ENCODE peak calls at places on chromosomes 7 and 10, in six cellular contexts. One of them, this sample, is unnamed.

GRCh38 chr10:131843089-131843595 is 57.7 kb upstream of the PPP2R2D start:
- DNase-seq in AG20443: no peak
- DNase-seq in NB4: no peak
- DNase-seq in AG08396: no peak
- DNase-seq in astrocyte of the cerebellum: no peak
- DNase-seq in activated CD8-positive, alpha-beta memory T cell treated with anti-CD3 and anti-CD28 coated beads for 24 hours: no peak
- DNase-seq in this sample: peak

GRCh38 chr10:132329565-132330485 is 2.2 kb upstream of the LRRC27 start:
- DNase-seq in activated CD8-positive, alpha-beta memory T cell treated with anti-CD3 and anti-CD28 coated beads for 24 hours: no peak
- DNase-seq in NB4: peak
- DNase-seq in astrocyte of the cerebellum: peak
- DNase-seq in AG20443: peak
- DNase-seq in AG08396: no peak
- DNase-seq in this sample: no peak

GRCh38 chr10:71035511-71036278 is 147.3 kb upstream of the PCBD1 start:
- DNase-seq in AG08396: no peak
- DNase-seq in AG20443: no peak
- DNase-seq in activated CD8-positive, alpha-beta memory T cell treated with anti-CD3 and anti-CD28 coated beads for 24 hours: no peak
- DNase-seq in astrocyte of the cerebellum: no peak
- DNase-seq in NB4: no peak
- DNase-seq in this sample: no peak

GRCh38 chr10:90458054-90458453 is 399.8 kb downstream of the HTR7 start:
- DNase-seq in activated CD8-positive, alpha-beta memory T cell treated with anti-CD3 and anti-CD28 coated beads for 24 hours: no peak
- DNase-seq in AG20443: no peak
- DNase-seq in astrocyte of the cerebellum: no peak
- DNase-seq in AG08396: no peak
- DNase-seq in NB4: no peak
- DNase-seq in this sample: no peak

GRCh38 chr7:26779978-26780595 is 84.3 kb downstream of the SKAP2 start:
- DNase-seq in AG08396: no peak
- DNase-seq in astrocyte of the cerebellum: no peak
- DNase-seq in NB4: no peak
- DNase-seq in activated CD8-positive, alpha-beta memory T cell treated with anti-CD3 and anti-CD28 coated beads for 24 hours: no peak
- DNase-seq in AG20443: no peak
- DNase-seq in this sample: no peak

GRCh38 chr10:23088609-23089008 is 6.8 kb upstream of the MSRB2 start:
- DNase-seq in AG08396: no peak
- DNase-seq in AG20443: no peak
- DNase-seq in NB4: no peak
- DNase-seq in activated CD8-positive, alpha-beta memory T cell treated with anti-CD3 and anti-CD28 coated beads for 24 hours: no peak
- DNase-seq in astrocyte of the cerebellum: no peak
- DNase-seq in this sample: no peak

GRCh38 chr10:43306899-43307298 is 40.0 kb upstream of the RASGEF1A start:
- DNase-seq in activated CD8-positive, alpha-beta memory T cell treated with anti-CD3 and anti-CD28 coated beads for 24 hours: no peak
- DNase-seq in AG08396: no peak
- DNase-seq in NB4: no peak
- DNase-seq in astrocyte of the cerebellum: no peak
- DNase-seq in AG20443: no peak
- DNase-seq in this sample: no peak

GRCh38 chr10:84294766-84295447 is 33.5 kb upstream of the CCSER2 start:
- DNase-seq in astrocyte of the cerebellum: no peak
- DNase-seq in AG20443: no peak
- DNase-seq in NB4: no peak
- DNase-seq in activated CD8-positive, alpha-beta memory T cell treated with anti-CD3 and anti-CD28 coated beads for 24 hours: no peak
- DNase-seq in AG08396: no peak
- DNase-seq in this sample: no peak

GRCh38 chr10:91596821-91597396 is 36.0 kb downstream of the PPP1R3C start:
- DNase-seq in activated CD8-positive, alpha-beta memory T cell treated with anti-CD3 and anti-CD28 coated beads for 24 hours: no peak
- DNase-seq in AG08396: no peak
- DNase-seq in AG20443: peak
- DNase-seq in NB4: peak
- DNase-seq in astrocyte of the cerebellum: no peak
- DNase-seq in this sample: no peak

GRCh38 chr10:76116523-76116922 is 685.1 kb downstream of the LRMDA start:
- DNase-seq in activated CD8-positive, alpha-beta memory T cell treated with anti-CD3 and anti-CD28 coated beads for 24 hours: no peak
- DNase-seq in astrocyte of the cerebellum: no peak
- DNase-seq in AG08396: no peak
- DNase-seq in NB4: no peak
- DNase-seq in AG20443: no peak
- DNase-seq in this sample: no peak

GRCh38 chr7:48962821-48963505 is 38.6 kb downstream of the CDC14C start:
- DNase-seq in activated CD8-positive, alpha-beta memory T cell treated with anti-CD3 and anti-CD28 coated beads for 24 hours: no peak
- DNase-seq in NB4: no peak
- DNase-seq in AG08396: no peak
- DNase-seq in astrocyte of the cerebellum: peak
- DNase-seq in AG20443: peak
- DNase-seq in this sample: no peak

GRCh38 chr10:24825551-24825950 is 101.9 kb upstream of the ARHGAP21 start:
- DNase-seq in astrocyte of the cerebellum: no peak
- DNase-seq in AG20443: peak
- DNase-seq in AG08396: peak
- DNase-seq in NB4: no peak
- DNase-seq in activated CD8-positive, alpha-beta memory T cell treated with anti-CD3 and anti-CD28 coated beads for 24 hours: no peak
- DNase-seq in this sample: no peak

This sample was measured in osteocyte.